ENCODE peak calls at places on chromosomes 5 and 9, in nine cellular contexts. C, B, I, W, R, Y, X, Z and Q are unnamed samples.

GRCh38 chr9:99451121-99451606 is 229.1 kb downstream of the SEC61B start:
- DNase-seq in I (no peak), B (no peak), Z (peak), Y (no peak), X (no peak), R (no peak), C (no peak), W (no peak), Q (no peak)

GRCh38 chr9:121350993-121351561 is 19.0 kb downstream of the STOM start:
- DNase-seq in X (peak), Z (peak), I (no peak), W (no peak), R (peak), Y (no peak), B (peak), C (no peak), Q (no peak)

GRCh38 chr9:133619791-133620190 is 10.6 kb upstream of the FAM163B start:
- DNase-seq in R (no peak), I (no peak), C (no peak), B (no peak), W (no peak), Z (no peak), Y (no peak), X (no peak), Q (no peak)

GRCh38 chr9:82036101-82036500 is 47.5 kb downstream of the SPATA31D1 start:
- DNase-seq in W (no peak), R (no peak), X (no peak), I (no peak), Y (no peak), Z (no peak), C (no peak), B (no peak), Q (no peak)

GRCh38 chr9:95876595-95876994 is 1.1 kb downstream of the ERCC6L2 start:
- DNase-seq in B (peak), R (no peak), I (no peak), Y (no peak), C (no peak), Z (no peak), X (no peak), W (no peak), Q (no peak)

GRCh38 chr5:139746691-139747582 is 48.7 kb upstream of the PSD2 start:
- DNase-seq in C (peak), R (no peak), B (no peak), Y (no peak), X (no peak), W (no peak), I (no peak), Z (peak), Q (peak)

GRCh38 chr5:149397530-149397929 is 18.4 kb upstream of the IL17B start:
- DNase-seq in B (peak), R (no peak), W (no peak), Z (peak), C (no peak), I (no peak), Y (no peak), X (peak), Q (no peak)

GRCh38 chr9:137318976-137319375 is 16.9 kb upstream of the NRARP start:
- DNase-seq in C (peak), B (peak), W (no peak), Y (peak), Z (peak), I (no peak), R (no peak), X (no peak), Q (peak)

GRCh38 chr5:89535421-89535820 is 652.4 kb upstream of the MEF2C start:
- DNase-seq in I (no peak), Z (no peak), C (no peak), Y (no peak), X (no peak), W (no peak), B (no peak), R (no peak), Q (no peak)

GRCh38 chr9:128190516-128191405 is 611 bp downstream of the CIZ1 start:
- DNase-seq in I (no peak), B (no peak), Y (no peak), Z (no peak), C (peak), W (no peak), R (no peak), X (no peak), Q (no peak)

GRCh38 chr5:181051841-181052525 is 11.9 kb downstream of the BTNL9 start:
- DNase-seq in Z (no peak), R (no peak), B (no peak), C (no peak), X (no peak), I (no peak), Y (no peak), W (peak), Q (peak)

GRCh38 chr5:143694357-143694756 is 117.6 kb upstream of the HMHB1 start:
- DNase-seq in Z (no peak), X (no peak), W (no peak), B (no peak), R (no peak), I (no peak), C (no peak), Y (no peak), Q (no peak)

GRCh38 chr9:134719331-134719730 is 77.7 kb downstream of the COL5A1 start:
- DNase-seq in Z (no peak), B (no peak), R (no peak), Y (no peak), W (no peak), I (no peak), X (no peak), C (no peak), Q (no peak)

GRCh38 chr5:159504106-159504856 is 174.0 kb upstream of the IL12B start:
- DNase-seq in I (no peak), R (no peak), B (peak), X (peak), W (no peak), Z (no peak), C (no peak), Y (no peak), Q (no peak)

GRCh38 chr9:101375546-101375945 is 9.3 kb downstream of the BAAT start:
- DNase-seq in W (no peak), Y (no peak), I (no peak), X (no peak), R (no peak), B (no peak), Z (no peak), C (peak), Q (no peak)

GRCh38 chr5:103562453-103563157 is at the start of gene NUDT12:
- DNase-seq in Y (peak), W (peak), Z (peak), B (peak), X (peak), R (peak), I (no peak), C (peak), Q (peak)

GRCh38 chr5:57717555-57717954 is 234.9 kb upstream of the ACTBL2 start:
- DNase-seq in X (no peak), R (no peak), Y (no peak), Z (no peak), B (no peak), I (no peak), C (no peak), W (no peak), Q (no peak)

GRCh38 chr5:126002222-126002897 is 420.8 kb upstream of the GRAMD2B start:
- DNase-seq in B (peak), Y (no peak), X (no peak), R (no peak), C (no peak), I (no peak), Z (no peak), W (no peak), Q (no peak)

GRCh38 chr5:9339206-9339818 is 206.6 kb downstream of the SEMA5A start:
- DNase-seq in C (peak), B (no peak), R (no peak), I (no peak), W (no peak), Y (no peak), Z (no peak), X (no peak), Q (peak)

GRCh38 chr5:13278148-13278547 is 666.3 kb downstream of the DNAH5 start:
- DNase-seq in Y (no peak), C (no peak), X (no peak), I (no peak), Z (no peak), W (no peak), R (no peak), B (no peak), Q (no peak)

GRCh38 chr5:126016256-126016655 is 407.0 kb upstream of the GRAMD2B start:
- DNase-seq in B (no peak), X (no peak), W (no peak), Y (no peak), C (no peak), I (no peak), Z (no peak), R (no peak), Q (no peak)

GRCh38 chr5:1176473-1177391 is 24.7 kb upstream of the SLC6A19 start:
- DNase-seq in R (no peak), I (no peak), W (no peak), Y (no peak), Z (no peak), X (no peak), B (no peak), C (peak), Q (no peak)

GRCh38 chr9:5388026-5388806 is 48.5 kb upstream of the RLN1 start:
- DNase-seq in Y (no peak), I (no peak), Z (no peak), W (no peak), X (peak), R (no peak), B (peak), C (no peak), Q (no peak)

GRCh38 chr9:133443982-133444381 is 15.8 kb upstream of the CACFD1 start:
- DNase-seq in I (no peak), X (peak), Y (no peak), W (no peak), C (no peak), R (no peak), B (peak), Z (no peak), Q (no peak)

GRCh38 chr5:149172709-149173505 is 31.6 kb downstream of the ABLIM3 start:
- DNase-seq in Y (no peak), W (no peak), B (no peak), R (no peak), I (no peak), Z (no peak), C (no peak), X (peak), Q (no peak)

GRCh38 chr5:76874088-76874581 is 24.3 kb downstream of the S100Z start:
- DNase-seq in I (no peak), C (no peak), W (no peak), Y (no peak), R (no peak), Z (no peak), X (no peak), B (no peak), Q (no peak)

GRCh38 chr5:157080291-157080690 is 21.4 kb upstream of the HAVCR1 start:
- DNase-seq in B (no peak), I (no peak), X (no peak), W (no peak), C (no peak), Z (no peak), R (no peak), Y (no peak), Q (peak)

GRCh38 chr5:6962256-6962655 is 249.0 kb downstream of the TENT4A start:
- DNase-seq in B (no peak), X (no peak), C (no peak), R (no peak), Z (no peak), Y (no peak), I (no peak), W (no peak), Q (no peak)

GRCh38 chr5:178180141-178180863 is 6.9 kb downstream of the GMCL2 start:
- DNase-seq in W (no peak), C (peak), X (no peak), Y (no peak), B (no peak), I (no peak), R (no peak), Z (no peak), Q (no peak)

GRCh38 chr5:56759521-56759920 is 55.8 kb upstream of the MAP3K1 start:
- DNase-seq in Y (peak), W (no peak), R (peak), B (no peak), Z (no peak), X (no peak), I (no peak), C (no peak), Q (no peak)

GRCh38 chr9:38067611-38067891 is 1.5 kb downstream of the SHB start:
- DNase-seq in R (no peak), X (no peak), W (no peak), Y (no peak), C (peak), I (no peak), B (no peak), Z (peak), Q (peak)

GRCh38 chr5:180825768-180826525 is 23.3 kb upstream of the MGAT1 start:
- DNase-seq in Y (peak), W (no peak), C (no peak), R (peak), B (peak), Z (peak), X (peak), I (no peak), Q (no peak)

GRCh38 chr9:125626187-125626586 is 80.8 kb downstream of the MAPKAP1 start:
- DNase-seq in Y (no peak), W (no peak), B (no peak), I (no peak), X (peak), R (no peak), Z (no peak), C (no peak), Q (no peak)

GRCh38 chr5:178774866-178775539 is 44.5 kb upstream of the ZNF354A start:
- DNase-seq in Y (no peak), Z (no peak), R (no peak), X (no peak), B (no peak), W (no peak), C (no peak), I (no peak), Q (no peak)

GRCh38 chr9:99489043-99489378 is 266.9 kb downstream of the SEC61B start:
- DNase-seq in Z (no peak), X (peak), R (no peak), C (no peak), Y (no peak), I (no peak), B (peak), W (no peak), Q (no peak)

GRCh38 chr5:179880066-179880650 is 21.5 kb upstream of the MRNIP start:
- DNase-seq in I (no peak), Y (peak), W (no peak), X (no peak), R (no peak), C (no peak), Z (no peak), B (no peak), Q (no peak)

GRCh38 chr9:134445000-134445399 is 118.7 kb downstream of the RXRA start:
- DNase-seq in Y (no peak), I (no peak), Z (no peak), C (no peak), R (no peak), X (no peak), W (no peak), B (no peak), Q (no peak)

GRCh38 chr5:153147891-153148623 is 342.4 kb upstream of the GRIA1 start:
- DNase-seq in R (peak), Z (no peak), C (peak), Y (no peak), W (no peak), X (peak), B (peak), I (no peak), Q (peak)

GRCh38 chr5:60586307-60586901 is 113.6 kb downstream of the DEPDC1B start:
- DNase-seq in C (no peak), Y (no peak), X (no peak), W (no peak), B (peak), I (no peak), R (no peak), Z (no peak), Q (no peak)
- TF ChIP-seq CTCF in C (peak), Y (peak), X (peak), W (peak), B (peak), I (peak), R (no peak), Z (peak), Q (peak)

GRCh38 chr5:95178046-95178651 is 106.7 kb downstream of the MCTP1 start:
- DNase-seq in I (no peak), X (no peak), Y (no peak), B (peak), R (peak), W (no peak), C (peak), Z (no peak), Q (peak)
- TF ChIP-seq CTCF in I (no peak), X (no peak), Y (no peak), B (peak), R (peak), W (no peak), C (peak), Z (no peak), Q (peak)

GRCh38 chr9:91740713-91741112 is 209.3 kb downstream of the ROR2 start:
- DNase-seq in B (peak), C (no peak), R (no peak), W (no peak), Y (no peak), I (no peak), Z (peak), X (no peak), Q (no peak)
- TF ChIP-seq CTCF in B (peak), C (peak), R (no peak), W (no peak), Y (no peak), I (peak), Z (peak), X (no peak), Q (no peak)

DNA sequence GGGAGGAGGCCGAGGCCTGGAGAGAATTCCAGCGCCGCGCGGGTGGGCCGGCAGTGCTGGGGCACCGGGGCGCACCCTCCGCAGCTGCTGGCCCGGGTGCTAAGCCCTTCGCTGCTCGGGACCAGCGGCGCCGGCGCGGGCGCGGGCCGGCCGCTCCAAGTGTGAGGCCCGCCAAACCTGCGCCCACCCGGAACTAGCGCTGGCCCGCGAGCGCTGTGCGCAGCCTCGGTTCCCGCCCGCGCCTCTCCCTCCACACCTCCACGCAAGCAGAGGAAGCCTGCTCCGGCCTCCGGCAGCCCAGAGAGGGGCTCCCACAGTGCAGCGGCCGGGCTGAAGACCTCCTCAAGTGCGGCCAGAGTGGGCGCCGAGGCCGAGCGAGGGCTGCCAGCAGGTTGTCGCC is 7.7 kb upstream of the SRFBP1 start:
- DNase-seq in Z (no peak), Y (no peak), I (no peak), C (no peak), X (no peak), W (no peak), B (no peak), R (no peak), Q (no peak)
- TF ChIP-seq CTCF in Z (no peak), Y (no peak), I (no peak), C (no peak), X (no peak), W (no peak), B (no peak), R (no peak), Q (no peak)